ENCODE peak calls at places on chromosomes 11 and 22, in nine cellular contexts. M is transverse colon, P is right lobe of liver, K is body of pancreas, Z is tibial nerve, B is prostate gland, T is IMR-90, E is adrenal gland, Q is gastrocnemius medialis. C is an unnamed sample.

GRCh38 chr11:126607374-126607773 is 251.9 kb downstream of the ST3GAL4 start:
- DNase-seq in M (peak; percentile 25), P (peak; percentile 71), K (peak; percentile 72), Z (peak; percentile 18), B (peak; percentile 25), T (peak; percentile 66), E (peak; percentile 83), Q (no peak), C (no peak)

GRCh38 chr11:2678396-2678795 is 21.4 kb downstream of the KCNQ1OT1 start:
- DNase-seq in M (no peak), P (no peak), K (no peak), Z (no peak), B (no peak), T (no peak), E (no peak), Q (no peak), C (no peak)

GRCh38 chr11:13941790-13942189 is 20.7 kb upstream of the SPON1 start:
- DNase-seq in M (no peak), P (no peak), K (no peak), Z (no peak), B (no peak), T (no peak), E (no peak), Q (no peak), C (no peak)

GRCh38 chr11:86800076-86800955 is at the start of gene PRSS23:
- DNase-seq in M (peak; percentile 77), P (peak; percentile 60), K (peak; percentile 72), Z (no peak), B (peak; percentile 68), T (peak; percentile 44), E (peak; percentile 75), Q (peak; percentile 40), C (peak; percentile 79)

GRCh38 chr11:108912587-108912986 is 247.7 kb downstream of the DDX10 start:
- DNase-seq in M (no peak), P (no peak), K (no peak), Z (no peak), B (no peak), T (peak; percentile 81), E (no peak), Q (no peak), C (no peak)

GRCh38 chr22:24554316-24555159 is at the start of gene GUCD1:
- DNase-seq in M (peak; percentile 52), P (peak; percentile 66), K (no peak), Z (no peak), B (peak; percentile 24), T (peak; percentile 41), E (peak; percentile 75), Q (peak; percentile 27), C (no peak)

GRCh38 chr11:120579601-120580000 is 68.1 kb downstream of the GRIK4 start:
- DNase-seq in M (no peak), P (no peak), K (no peak), Z (no peak), B (no peak), T (no peak), E (no peak), Q (no peak), C (no peak)

GRCh38 chr11:119791701-119792151 is 62.7 kb upstream of the NECTIN1 start:
- DNase-seq in M (no peak), P (peak; percentile 32), K (no peak), Z (no peak), B (no peak), T (peak; percentile 37), E (no peak), Q (no peak), C (peak; percentile 27)

GRCh38 chr11:38791346-38791961 is 2193.4 kb upstream of the RAG2 start:
- DNase-seq in M (no peak), P (no peak), K (peak; percentile 24), Z (peak; percentile 67), B (peak; percentile 42), T (peak; percentile 58), E (peak; percentile 58), Q (no peak), C (no peak)

GRCh38 chr11:33742249-33742851 is 6.1 kb upstream of the CD59 start:
- DNase-seq in M (no peak), P (no peak), K (no peak), Z (no peak), B (no peak), T (no peak), E (no peak), Q (no peak), C (no peak)

GRCh38 chr22:26632422-26633155 is 10.8 kb downstream of the CRYBA4 start:
- DNase-seq in M (no peak), P (no peak), K (no peak), Z (no peak), B (no peak), T (no peak), E (no peak), Q (no peak), C (no peak)
- H3K27ac ChIP-seq in M (no peak overlapping the region), P (no peak overlapping the region), K (no peak overlapping the region), Z (no peak overlapping the region), B (no peak overlapping the region), T (no peak overlapping the region), E (no peak overlapping the region), Q (peak overlapping the region; percentile 69), C (peak overlapping the region; percentile 67)

DNA sequence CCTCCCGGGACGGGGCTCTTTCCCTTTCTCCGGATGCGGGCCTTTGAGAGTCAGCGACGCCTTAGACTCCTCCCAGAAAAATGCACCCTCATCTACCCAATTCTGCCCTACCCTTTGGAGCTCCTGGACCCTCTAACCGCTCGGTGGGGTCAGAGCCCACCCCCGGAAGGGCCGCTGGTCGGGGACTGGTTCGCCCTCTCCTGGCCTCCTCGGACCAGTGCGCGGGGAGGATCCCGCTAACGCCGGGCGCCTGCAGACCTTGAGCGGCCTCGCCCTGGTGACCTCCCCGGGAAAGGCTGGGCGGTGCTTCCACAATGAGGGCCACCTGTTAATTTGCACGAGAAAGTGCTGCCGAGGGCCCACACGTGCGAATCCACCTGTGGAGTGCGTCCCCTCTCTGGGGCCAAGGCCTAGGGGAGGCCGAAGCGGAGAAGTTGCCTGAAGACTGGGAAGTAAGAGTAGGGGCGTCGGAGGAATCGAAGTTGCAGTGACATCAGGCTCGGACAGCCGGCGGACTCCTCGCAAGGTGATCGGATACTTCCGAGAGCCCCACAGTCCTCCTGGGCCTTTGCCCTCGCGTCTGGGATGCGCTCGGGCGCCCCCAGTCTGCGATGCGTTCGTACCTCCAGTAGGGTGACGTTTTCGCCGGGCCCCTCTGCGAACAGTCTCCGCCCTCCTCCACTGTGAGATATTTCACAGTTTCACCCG is 61.5 kb downstream of the ENDOD1 start:
- DNase-seq in M (peak; percentile 95), P (peak; percentile 93), K (peak; percentile 87), Z (peak; percentile 91), B (peak; percentile 93), T (peak; percentile 78), E (peak; percentile 96), Q (peak; percentile 86), C (peak; percentile 97)
- H3K4me3 ChIP-seq in M (peak overlapping the region; percentile 46), P (peak overlapping the region; percentile 68), K (peak overlapping the region; percentile 10), Z (peak overlapping the region; percentile 63), B (peak overlapping the region; percentile 39), T (peak overlapping the region; percentile 35), E (peak overlapping the region; percentile 32), Q (peak overlapping the region; percentile 73), C (peak overlapping the region; percentile 66)

DNA sequence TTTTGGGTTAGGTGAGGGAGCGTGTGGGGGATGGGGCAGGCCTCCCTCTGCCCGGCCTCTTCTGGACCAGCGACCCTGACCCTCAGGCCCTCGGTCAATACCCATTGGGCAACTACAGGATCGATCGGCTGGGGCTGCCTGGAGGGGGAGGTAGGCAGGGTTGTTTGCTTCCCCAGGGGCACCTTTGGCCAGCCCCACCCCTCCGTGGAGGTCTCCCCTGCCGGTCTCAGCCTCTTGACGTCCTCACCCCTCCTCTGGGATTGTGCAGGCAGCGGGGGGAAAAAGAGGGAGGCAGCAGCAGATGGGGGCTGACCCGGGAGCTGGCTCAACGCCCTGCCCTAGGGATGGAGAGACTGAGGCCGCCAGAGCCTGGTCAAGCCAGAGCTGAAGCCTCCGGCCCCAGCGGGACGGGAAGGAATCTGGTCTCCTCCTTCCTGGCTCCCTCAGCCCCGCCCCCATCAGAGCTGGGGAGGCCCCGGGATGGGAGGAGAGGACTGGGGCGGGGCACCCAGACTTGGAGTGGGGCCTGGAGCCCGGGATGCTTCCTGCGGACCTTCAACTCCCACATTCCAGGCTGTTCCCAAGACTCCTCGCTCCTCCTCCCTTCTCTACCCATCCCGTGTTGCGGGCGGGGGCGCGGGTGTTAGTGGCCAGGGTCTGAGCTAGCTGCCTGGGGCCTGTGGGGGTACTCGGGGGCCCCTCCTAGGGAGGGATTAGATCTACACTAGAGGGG is 14.4 kb upstream of the CDC42EP1 start:
- DNase-seq in M (peak; percentile 92), P (peak; percentile 95), K (peak; percentile 79), Z (peak; percentile 84), B (peak; percentile 62), T (peak; percentile 90), E (peak; percentile 97), Q (peak; percentile 64), C (peak; percentile 84)
- TF ChIP-seq POLR2A in M (peak; percentile 81), P (peak; percentile 63), K (peak; percentile 61), Z (peak; percentile 44), B (peak; percentile 47), T (peak; percentile 49), E (peak; percentile 30), Q (peak; percentile 15), C (no peak)

GRCh38 chr11:117688255-117688797 is 108.7 kb downstream of the DSCAML1 start:
- DNase-seq in M (no peak), P (no peak), K (no peak), Z (no peak), B (no peak), T (no peak), E (no peak), Q (no peak), C (no peak)

GRCh38 chr11:117690484-117691205 is 106.4 kb downstream of the DSCAML1 start:
- DNase-seq in M (no peak), P (no peak), K (no peak), Z (no peak), B (no peak), T (no peak), E (no peak), Q (no peak), C (no peak)

GRCh38 chr11:117686711-117687110 is 110.3 kb downstream of the DSCAML1 start:
- DNase-seq in M (no peak), P (no peak), K (no peak), Z (no peak), B (no peak), T (no peak), E (no peak), Q (no peak), C (no peak)

GRCh38 chr11:117685566-117685965 is 111.5 kb downstream of the DSCAML1 start:
- DNase-seq in M (no peak), P (no peak), K (no peak), Z (no peak), B (no peak), T (no peak), E (no peak), Q (no peak), C (no peak)

GRCh38 chr11:117687776-117688175 is 109.2 kb downstream of the DSCAML1 start:
- DNase-seq in M (no peak), P (no peak), K (no peak), Z (no peak), B (no peak), T (no peak), E (no peak), Q (no peak), C (no peak)
- H3K27ac ChIP-seq in M (no peak overlapping the region), P (no peak overlapping the region), K (no peak overlapping the region), Z (no peak overlapping the region), B (no peak overlapping the region), T (no peak overlapping the region), E (no peak overlapping the region), Q (no peak overlapping the region), C (no peak overlapping the region)

DNA sequence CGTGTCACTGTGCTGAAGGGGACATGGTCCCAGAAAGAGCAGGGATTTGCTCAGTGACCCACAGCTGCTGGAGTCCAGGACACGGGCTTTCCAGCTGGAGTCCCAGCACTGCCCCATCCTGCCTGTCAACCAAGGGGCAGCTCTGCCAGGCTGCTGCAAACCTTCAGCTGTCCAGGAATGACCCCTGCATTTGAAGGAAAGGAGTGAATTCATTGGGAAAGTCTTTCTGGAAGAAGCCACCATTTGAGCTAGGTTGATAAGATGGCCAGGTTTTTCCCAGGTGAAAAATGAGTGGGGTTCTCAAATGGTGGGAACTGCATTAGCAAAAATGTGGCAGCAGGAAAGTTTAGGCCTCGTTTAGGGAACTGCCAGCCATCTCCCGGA is 9.4 kb downstream of the KCNK7 start:
- DNase-seq in M (no peak), P (no peak), K (no peak), Z (no peak), B (no peak), T (no peak), E (no peak), Q (no peak), C (no peak)
- H3K4me3 ChIP-seq in M (no peak overlapping the region), P (no peak overlapping the region), K (no peak overlapping the region), Z (no peak overlapping the region), B (no peak overlapping the region), T (no peak overlapping the region), E (no peak overlapping the region), Q (no peak overlapping the region), C (no peak overlapping the region)